ENCODE peak calls at places on chromosomes 1 and 21, in nine cellular contexts. A is HEK293T, J is nephron progenitor cell, M is GM23338, G is mammary epithelial cell, I is fibroblast of lung, V is HT1080, F is lower lobe of right lung, U is A172. Q is an unnamed sample.

GRCh38 chr1:1847061-1847460 is 43.8 kb downstream of the GNB1 start:
- DNase-seq in A (no peak), J (no peak), M (no peak), G (no peak), I (no peak), V (no peak), F (no peak), U (no peak), Q (no peak)

GRCh38 chr1:205929812-205930577 is 13.3 kb downstream of the SLC26A9 start:
- DNase-seq in A (no peak), J (no peak), M (no peak), G (no peak), I (no peak), V (no peak), F (no peak), U (no peak), Q (peak)

GRCh38 chr1:183161391-183161790 is 24.7 kb upstream of the LAMC2 start:
- DNase-seq in A (no peak), J (no peak), M (no peak), G (peak), I (no peak), V (peak), F (no peak), U (peak), Q (no peak)

GRCh38 chr1:983736-984475 is 2.0 kb upstream of the PERM1 start:
- DNase-seq in A (peak), J (peak), M (peak), G (no peak), I (no peak), V (no peak), F (no peak), U (no peak), Q (no peak)

GRCh38 chr1:151144474-151145157 is 1.8 kb downstream of the SEMA6C start:
- DNase-seq in A (no peak), J (no peak), M (peak), G (no peak), I (no peak), V (no peak), F (no peak), U (no peak), Q (no peak)

GRCh38 chr1:29200905-29201594 is 19.4 kb upstream of the SRSF4 start:
- DNase-seq in A (no peak), J (no peak), M (no peak), G (no peak), I (no peak), V (no peak), F (no peak), U (no peak), Q (no peak)

GRCh38 chr1:7566417-7567375 is 204.4 kb upstream of the VAMP3 start:
- DNase-seq in A (no peak), J (no peak), M (no peak), G (no peak), I (no peak), V (no peak), F (no peak), U (no peak), Q (peak)

GRCh38 chr1:244006381-244006901 is 44.6 kb upstream of the ZBTB18 start:
- DNase-seq in A (no peak), J (no peak), M (no peak), G (no peak), I (no peak), V (no peak), F (no peak), U (no peak), Q (no peak)

GRCh38 chr1:188769181-188769580 is 1708.5 kb downstream of the BRINP3 start:
- DNase-seq in A (no peak), J (peak), M (peak), G (no peak), I (no peak), V (no peak), F (no peak), U (no peak), Q (no peak)

GRCh38 chr1:33654267-33654832 is 181.9 kb downstream of the ZSCAN20 start:
- DNase-seq in A (peak), J (peak), M (peak), G (peak), I (no peak), V (peak), F (no peak), U (no peak), Q (no peak)

GRCh38 chr21:34545079-34545884 is 33.3 kb upstream of the KCNE1 start:
- DNase-seq in A (no peak), J (no peak), M (peak), G (peak), I (peak), V (peak), F (peak), U (peak), Q (no peak)

GRCh38 chr1:19110266-19110927 is 99.7 kb downstream of the UBR4 start:
- DNase-seq in A (no peak), J (no peak), M (no peak), G (no peak), I (no peak), V (no peak), F (no peak), U (no peak), Q (no peak)

GRCh38 chr1:245546875-245547274 is 392.1 kb downstream of the KIF26B start:
- DNase-seq in A (no peak), J (no peak), M (no peak), G (no peak), I (no peak), V (no peak), F (no peak), U (no peak), Q (no peak)

GRCh38 chr1:3787347-3787710 is 9.0 kb downstream of the LRRC47 start:
- DNase-seq in A (no peak), J (no peak), M (no peak), G (no peak), I (no peak), V (no peak), F (no peak), U (no peak), Q (no peak)

GRCh38 chr1:35718492-35719336 is at the start of gene C1orf216:
- DNase-seq in A (no peak), J (peak), M (peak), G (peak), I (peak), V (peak), F (peak), U (peak), Q (peak)

GRCh38 chr1:8169364-8170058 is 143.4 kb upstream of the ERRFI1 start:
- DNase-seq in A (no peak), J (no peak), M (no peak), G (peak), I (peak), V (peak), F (no peak), U (peak), Q (no peak)

GRCh38 chr1:150881331-150882070 is 5.1 kb upstream of the ARNT start:
- DNase-seq in A (no peak), J (no peak), M (no peak), G (peak), I (peak), V (peak), F (no peak), U (no peak), Q (no peak)